ENCODE peak calls at places on chromosomes 11 and 22, in eight cellular contexts. One of them, this sample, is unnamed.
A peak's percentile ranks its signal among the peaks of the same experiment; 100 is the strongest.

GRCh38 chr11:4654635-4655335 is 11.0 kb downstream of the OR51E1 start:
- DNase-seq in Calu3: no peak
- DNase-seq in AG09309: no peak
- DNase-seq in HFFc6: no peak
- DNase-seq in mammary epithelial cell: no peak
- DNase-seq in psoas muscle: no peak
- DNase-seq in transverse colon: no peak
- DNase-seq in body of pancreas: no peak
- DNase-seq in this sample: no peak

GRCh38 chr11:3849297-3849874 is 6.1 kb upstream of the STIM1 start:
- DNase-seq in psoas muscle: no peak
- DNase-seq in transverse colon: no peak
- DNase-seq in body of pancreas: peak; percentile 37
- DNase-seq in mammary epithelial cell: peak; percentile 32
- DNase-seq in AG09309: no peak
- DNase-seq in Calu3: peak; percentile 63
- DNase-seq in HFFc6: peak; percentile 37
- DNase-seq in this sample: no peak

GRCh38 chr11:25566298-25567200 is 765.4 kb upstream of the ANO3 start:
- DNase-seq in AG09309: no peak
- DNase-seq in psoas muscle: peak; percentile 53
- DNase-seq in mammary epithelial cell: peak; percentile 76
- DNase-seq in transverse colon: no peak
- DNase-seq in HFFc6: no peak
- DNase-seq in body of pancreas: no peak
- DNase-seq in Calu3: peak; percentile 9
- DNase-seq in this sample: no peak

GRCh38 chr22:32469799-32470212 is 4.8 kb upstream of the FBXO7 start:
- DNase-seq in Calu3: no peak
- DNase-seq in AG09309: peak; percentile 37
- DNase-seq in body of pancreas: no peak
- DNase-seq in psoas muscle: no peak
- DNase-seq in HFFc6: peak; percentile 86
- DNase-seq in mammary epithelial cell: peak; percentile 31
- DNase-seq in transverse colon: peak; percentile 10
- DNase-seq in this sample: no peak

GRCh38 chr11:70433966-70434812 is 35.9 kb downstream of the CTTN start:
- DNase-seq in mammary epithelial cell: no peak
- DNase-seq in transverse colon: no peak
- DNase-seq in AG09309: no peak
- DNase-seq in body of pancreas: no peak
- DNase-seq in HFFc6: no peak
- DNase-seq in psoas muscle: peak; percentile 40
- DNase-seq in Calu3: no peak
- DNase-seq in this sample: no peak

GRCh38 chr11:128926000-128926399 is 16.7 kb downstream of the TP53AIP1 start:
- DNase-seq in mammary epithelial cell: no peak
- DNase-seq in AG09309: no peak
- DNase-seq in body of pancreas: no peak
- DNase-seq in psoas muscle: no peak
- DNase-seq in transverse colon: no peak
- DNase-seq in HFFc6: no peak
- DNase-seq in Calu3: no peak
- DNase-seq in this sample: no peak

GRCh38 chr11:8202428-8203160 is 33.8 kb upstream of the RIC3 start:
- DNase-seq in psoas muscle: no peak
- DNase-seq in Calu3: no peak
- DNase-seq in transverse colon: no peak
- DNase-seq in mammary epithelial cell: no peak
- DNase-seq in body of pancreas: no peak
- DNase-seq in HFFc6: no peak
- DNase-seq in AG09309: no peak
- DNase-seq in this sample: no peak

GRCh38 chr11:106021181-106021966 is 666 bp downstream of the MSANTD4 start:
- DNase-seq in HFFc6: peak; percentile 13
- DNase-seq in psoas muscle: no peak
- DNase-seq in transverse colon: no peak
- DNase-seq in AG09309: peak; percentile 85
- DNase-seq in mammary epithelial cell: no peak
- DNase-seq in body of pancreas: no peak
- DNase-seq in Calu3: no peak
- DNase-seq in this sample: no peak

GRCh38 chr11:101862410-101863233 is 52.2 kb upstream of the CEP126 start:
- DNase-seq in body of pancreas: no peak
- DNase-seq in HFFc6: peak; percentile 72
- DNase-seq in mammary epithelial cell: peak; percentile 37
- DNase-seq in Calu3: peak; percentile 37
- DNase-seq in AG09309: peak; percentile 77
- DNase-seq in psoas muscle: no peak
- DNase-seq in transverse colon: peak; percentile 7
- DNase-seq in this sample: no peak

GRCh38 chr22:20927940-20928572 is 10.8 kb downstream of the CRKL start:
- DNase-seq in psoas muscle: no peak
- DNase-seq in AG09309: no peak
- DNase-seq in body of pancreas: no peak
- DNase-seq in transverse colon: no peak
- DNase-seq in Calu3: no peak
- DNase-seq in HFFc6: no peak
- DNase-seq in mammary epithelial cell: no peak
- DNase-seq in this sample: no peak

GRCh38 chr11:111601636-111601978 is 642 bp upstream of the SIK2 start:
- DNase-seq in mammary epithelial cell: no peak
- DNase-seq in HFFc6: no peak
- DNase-seq in AG09309: no peak
- DNase-seq in transverse colon: no peak
- DNase-seq in body of pancreas: no peak
- DNase-seq in psoas muscle: no peak
- DNase-seq in Calu3: no peak
- DNase-seq in this sample: no peak

GRCh38 chr22:19011075-19011474 is 75.0 kb upstream of the PRODH start:
- DNase-seq in Calu3: no peak
- DNase-seq in AG09309: no peak
- DNase-seq in psoas muscle: no peak
- DNase-seq in mammary epithelial cell: no peak
- DNase-seq in transverse colon: no peak
- DNase-seq in HFFc6: no peak
- DNase-seq in body of pancreas: no peak
- DNase-seq in this sample: no peak
- TF ChIP-seq CTCF in Calu3: no peak
- TF ChIP-seq CTCF in AG09309: no peak
- TF ChIP-seq CTCF in psoas muscle: no peak
- TF ChIP-seq CTCF in mammary epithelial cell: no peak
- TF ChIP-seq CTCF in transverse colon: no peak
- TF ChIP-seq CTCF in HFFc6: no peak
- TF ChIP-seq CTCF in body of pancreas: no peak
- TF ChIP-seq CTCF in this sample: no peak

DNA sequence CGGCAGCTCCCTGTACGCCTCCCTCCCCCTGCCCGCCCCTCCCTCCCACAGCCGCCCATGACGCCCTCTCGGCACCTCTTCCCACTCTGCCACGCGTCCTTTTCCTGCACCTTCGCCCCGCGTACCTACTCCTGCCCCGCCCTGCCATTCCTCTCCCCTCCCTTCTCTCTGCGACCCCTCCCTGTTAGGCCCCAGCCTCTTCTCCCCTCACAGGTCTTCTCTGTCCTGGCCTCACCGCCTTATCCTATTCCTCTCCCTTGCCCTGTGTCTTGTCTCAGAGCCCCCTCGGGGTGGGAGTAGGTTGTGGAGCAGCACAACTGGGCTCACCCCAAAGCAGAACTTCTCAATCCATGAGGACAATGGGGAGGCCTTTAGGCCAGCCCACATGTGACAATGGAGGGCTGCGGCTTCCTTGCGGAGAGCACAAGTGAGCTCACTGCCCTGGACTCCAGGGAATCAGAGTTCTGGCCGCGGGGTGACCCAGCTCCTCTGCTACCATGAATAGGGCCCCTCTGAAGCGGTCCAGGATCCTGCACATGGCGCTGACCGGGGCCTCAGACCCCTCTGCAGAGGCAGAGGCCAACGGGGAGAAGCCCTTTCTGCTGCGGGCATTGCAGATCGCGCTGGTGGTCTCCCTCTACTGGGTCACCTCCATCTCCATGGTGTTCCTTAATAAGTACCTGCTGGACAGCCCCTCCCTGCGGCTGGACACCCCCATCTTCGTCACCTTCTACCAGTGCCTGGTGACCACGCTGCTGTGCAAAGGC is 539 bp downstream of the SLC35C1 start:
- DNase-seq in AG09309: peak; percentile 20
- DNase-seq in body of pancreas: peak; percentile 49
- DNase-seq in HFFc6: peak; percentile 57
- DNase-seq in Calu3: peak; percentile 27
- DNase-seq in transverse colon: no peak
- DNase-seq in psoas muscle: peak; percentile 72
- DNase-seq in mammary epithelial cell: peak; percentile 52
- DNase-seq in this sample: peak; percentile 9
- TF ChIP-seq CTCF in AG09309: no peak
- TF ChIP-seq CTCF in body of pancreas: no peak
- TF ChIP-seq CTCF in HFFc6: no peak
- TF ChIP-seq CTCF in Calu3: no peak
- TF ChIP-seq CTCF in transverse colon: no peak
- TF ChIP-seq CTCF in psoas muscle: no peak
- TF ChIP-seq CTCF in mammary epithelial cell: no peak
- TF ChIP-seq CTCF in this sample: no peak

GRCh38 chr11:63920870-63921417 is 4.0 kb upstream of the RCOR2 start:
- DNase-seq in Calu3: no peak
- DNase-seq in mammary epithelial cell: no peak
- DNase-seq in HFFc6: no peak
- DNase-seq in transverse colon: peak; percentile 28
- DNase-seq in AG09309: no peak
- DNase-seq in body of pancreas: no peak
- DNase-seq in psoas muscle: no peak
- DNase-seq in this sample: no peak
- TF ChIP-seq CTCF in Calu3: no peak
- TF ChIP-seq CTCF in mammary epithelial cell: no peak
- TF ChIP-seq CTCF in HFFc6: peak; percentile 59
- TF ChIP-seq CTCF in transverse colon: no peak
- TF ChIP-seq CTCF in AG09309: peak; percentile 32
- TF ChIP-seq CTCF in body of pancreas: no peak
- TF ChIP-seq CTCF in psoas muscle: peak; percentile 19
- TF ChIP-seq CTCF in this sample: no peak

DNA sequence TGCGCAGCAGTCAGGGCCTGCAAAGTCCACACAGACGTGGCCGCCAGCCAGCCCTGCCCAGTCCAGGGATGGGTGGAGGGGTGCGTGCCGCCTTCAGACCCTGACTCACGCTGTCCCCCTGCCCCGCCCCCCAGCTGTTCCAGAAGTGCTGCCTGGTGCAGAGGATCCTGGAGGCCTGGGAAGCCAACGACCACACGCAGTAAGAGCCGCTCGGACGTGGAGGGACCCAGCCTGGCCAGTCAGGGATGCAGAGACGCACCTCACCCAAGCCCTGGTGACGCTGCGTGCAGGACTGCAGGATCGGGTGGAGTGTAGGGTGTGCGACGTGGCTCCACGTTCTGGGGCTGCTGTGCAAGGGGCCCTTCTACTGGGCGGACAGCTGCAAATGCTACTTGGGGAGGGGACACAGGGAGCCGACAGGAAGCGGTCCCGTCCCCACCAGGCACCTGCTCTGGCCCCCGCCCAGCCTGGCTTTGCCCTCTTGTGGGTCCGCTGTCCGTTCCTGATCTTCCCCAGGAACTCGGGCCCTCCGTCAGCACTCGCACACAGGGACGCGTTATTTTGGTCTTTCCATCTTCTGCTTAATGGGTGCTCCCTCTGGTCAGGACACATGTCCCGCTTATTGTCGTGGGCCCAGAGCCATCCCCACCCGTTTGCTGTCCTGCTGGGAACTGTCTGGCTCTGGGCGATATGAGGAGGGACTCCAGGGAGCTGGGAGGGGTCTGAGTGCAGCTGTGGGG is 42.5 kb downstream of the SBF1 start:
- DNase-seq in HFFc6: no peak
- DNase-seq in mammary epithelial cell: no peak
- DNase-seq in Calu3: no peak
- DNase-seq in transverse colon: no peak
- DNase-seq in body of pancreas: no peak
- DNase-seq in AG09309: no peak
- DNase-seq in psoas muscle: peak; percentile 52
- DNase-seq in this sample: no peak
- TF ChIP-seq CTCF in HFFc6: no peak
- TF ChIP-seq CTCF in mammary epithelial cell: no peak
- TF ChIP-seq CTCF in Calu3: no peak
- TF ChIP-seq CTCF in transverse colon: no peak
- TF ChIP-seq CTCF in body of pancreas: no peak
- TF ChIP-seq CTCF in AG09309: no peak
- TF ChIP-seq CTCF in psoas muscle: no peak
- TF ChIP-seq CTCF in this sample: no peak